ENCODE peak calls at places on chromosomes 6 and 20, in five cellular contexts. E, U, N, M and G are unnamed samples.

GRCh38 chr6:105500693-105501092 is 97.8 kb upstream of the PREP start:
- DNase-seq in E (no peak), N (no peak), M (no peak), U (no peak), G (no peak)

GRCh38 chr6:21138359-21139094 is 455.0 kb upstream of the SOX4 start:
- DNase-seq in U (no peak), E (no peak), M (no peak), N (no peak), G (no peak)

GRCh38 chr6:168596316-168596715 is 155.3 kb downstream of the SMOC2 start:
- DNase-seq in E (no peak), U (no peak), N (no peak), M (no peak), G (no peak)

GRCh38 chr6:113182370-113183141 is 674.6 kb upstream of the MARCKS start:
- DNase-seq in E (no peak), M (no peak), U (peak), N (no peak), G (peak)

GRCh38 chr20:15708984-15709598 is 864.2 kb downstream of the KIF16B start:
- DNase-seq in N (no peak), E (no peak), U (no peak), M (peak), G (no peak)

GRCh38 chr6:14178083-14178445 is 60.5 kb downstream of the CD83 start:
- DNase-seq in M (no peak), U (no peak), E (no peak), N (no peak), G (no peak)

GRCh38 chr20:52652271-52652670 is 319.9 kb upstream of the TSHZ2 start:
- DNase-seq in U (no peak), E (no peak), M (no peak), N (no peak), G (no peak)

GRCh38 chr6:17354700-17355403 is 38.5 kb upstream of the CAP2 start:
- DNase-seq in E (no peak), M (no peak), U (peak), N (no peak), G (peak)

GRCh38 chr6:149457316-149457884 is 27.4 kb downstream of the ZC3H12D start:
- DNase-seq in U (peak), E (no peak), M (no peak), N (peak), G (no peak)

GRCh38 chr6:10397756-10398438 is 17.0 kb downstream of the TFAP2A start:
- DNase-seq in U (no peak), M (no peak), N (no peak), E (no peak), G (no peak)

GRCh38 chr20:20368414-20369352 is 779 bp downstream of the INSM1 start:
- DNase-seq in N (no peak), E (no peak), M (no peak), U (no peak), G (no peak)

GRCh38 chr6:70108230-70108629 is 194.7 kb downstream of the COL9A1 start:
- DNase-seq in E (no peak), N (no peak), M (no peak), U (peak), G (peak)

GRCh38 chr6:169839029-169839481 is 87.6 kb downstream of the ERMARD start:
- DNase-seq in U (no peak), M (no peak), E (no peak), N (no peak), G (no peak)

GRCh38 chr20:39670987-39671386 is 708.8 kb downstream of the DHX35 start:
- DNase-seq in N (no peak), E (no peak), U (no peak), M (no peak), G (no peak)

GRCh38 chr6:156919819-156920379 is 142.7 kb downstream of the ARID1B start:
- DNase-seq in M (no peak), N (no peak), E (no peak), U (no peak), G (no peak)

GRCh38 chr6:37103169-37104039 is 66.5 kb upstream of the PIM1 start:
- DNase-seq in N (peak), M (peak), E (no peak), U (no peak), G (no peak)

GRCh38 chr6:33787336-33787953 is 1.5 kb downstream of the LEMD2 start:
- DNase-seq in M (no peak), E (no peak), U (peak), N (no peak), G (no peak)

GRCh38 chr6:39980839-39981580 is 46.7 kb upstream of the MOCS1 start:
- DNase-seq in E (no peak), N (no peak), U (peak), M (peak), G (peak)

GRCh38 chr20:34886122-34886521 is 9.7 kb downstream of the ACSS2 start:
- DNase-seq in N (no peak), E (no peak), U (no peak), M (no peak), G (no peak)

GRCh38 chr6:35258858-35259193 is 709 bp upstream of the ZNF76 start:
- DNase-seq in M (peak), U (peak), E (peak), N (no peak), G (peak)

GRCh38 chr6:328184-328670 is 35.9 kb downstream of the DUSP22 start:
- DNase-seq in E (no peak), N (peak), U (peak), M (peak), G (peak)

GRCh38 chr6:3417473-3417872 is 39.4 kb downstream of the SLC22A23 start:
- DNase-seq in M (no peak), U (no peak), E (no peak), N (no peak), G (no peak)

GRCh38 chr6:3418521-3419060 is 38.3 kb downstream of the SLC22A23 start:
- DNase-seq in E (no peak), U (peak), N (no peak), M (no peak), G (no peak)

GRCh38 chr6:3421145-3421544 is 35.7 kb downstream of the SLC22A23 start:
- DNase-seq in E (no peak), U (no peak), N (no peak), M (no peak), G (no peak)

GRCh38 chr6:3421763-3422456 is 34.9 kb downstream of the SLC22A23 start:
- DNase-seq in M (no peak), N (no peak), U (peak), E (no peak), G (peak)

DNA sequence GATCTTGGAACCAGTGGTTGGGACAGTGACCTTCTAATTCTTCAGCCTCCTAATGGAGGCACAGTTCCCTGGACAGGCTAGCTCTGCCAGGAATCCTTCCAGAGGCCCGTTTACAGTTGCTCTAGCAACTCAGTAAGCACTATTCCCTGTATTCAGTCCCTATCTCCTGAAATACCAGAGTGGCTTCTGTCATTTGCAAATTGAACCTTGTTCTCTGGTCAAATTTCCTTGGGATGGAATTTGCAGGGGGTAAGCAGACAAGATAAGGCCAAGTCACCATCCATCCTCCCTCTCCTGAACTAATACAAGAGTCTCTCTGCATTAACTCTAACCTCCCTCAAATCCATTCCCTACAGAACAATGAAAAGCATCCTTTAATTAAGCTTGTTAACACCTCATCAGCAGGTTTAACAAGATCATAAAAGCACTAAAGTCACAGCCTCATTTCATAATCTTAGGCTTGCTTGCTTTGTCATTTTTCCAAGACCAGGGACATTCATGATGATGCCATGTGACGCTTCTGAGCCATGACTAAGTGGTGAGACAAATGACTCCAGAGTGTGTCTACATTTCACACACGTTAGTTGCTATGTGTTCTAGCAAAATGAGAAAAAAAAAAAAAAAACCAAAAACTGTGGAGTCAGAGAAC is 37.1 kb downstream of the SLC22A23 start:
- DNase-seq in N (no peak), E (no peak), M (no peak), U (peak), G (peak)
- H3K4me3 ChIP-seq in N (no peak), E (no peak), M (no peak), U (no peak), G (no peak)

DNA sequence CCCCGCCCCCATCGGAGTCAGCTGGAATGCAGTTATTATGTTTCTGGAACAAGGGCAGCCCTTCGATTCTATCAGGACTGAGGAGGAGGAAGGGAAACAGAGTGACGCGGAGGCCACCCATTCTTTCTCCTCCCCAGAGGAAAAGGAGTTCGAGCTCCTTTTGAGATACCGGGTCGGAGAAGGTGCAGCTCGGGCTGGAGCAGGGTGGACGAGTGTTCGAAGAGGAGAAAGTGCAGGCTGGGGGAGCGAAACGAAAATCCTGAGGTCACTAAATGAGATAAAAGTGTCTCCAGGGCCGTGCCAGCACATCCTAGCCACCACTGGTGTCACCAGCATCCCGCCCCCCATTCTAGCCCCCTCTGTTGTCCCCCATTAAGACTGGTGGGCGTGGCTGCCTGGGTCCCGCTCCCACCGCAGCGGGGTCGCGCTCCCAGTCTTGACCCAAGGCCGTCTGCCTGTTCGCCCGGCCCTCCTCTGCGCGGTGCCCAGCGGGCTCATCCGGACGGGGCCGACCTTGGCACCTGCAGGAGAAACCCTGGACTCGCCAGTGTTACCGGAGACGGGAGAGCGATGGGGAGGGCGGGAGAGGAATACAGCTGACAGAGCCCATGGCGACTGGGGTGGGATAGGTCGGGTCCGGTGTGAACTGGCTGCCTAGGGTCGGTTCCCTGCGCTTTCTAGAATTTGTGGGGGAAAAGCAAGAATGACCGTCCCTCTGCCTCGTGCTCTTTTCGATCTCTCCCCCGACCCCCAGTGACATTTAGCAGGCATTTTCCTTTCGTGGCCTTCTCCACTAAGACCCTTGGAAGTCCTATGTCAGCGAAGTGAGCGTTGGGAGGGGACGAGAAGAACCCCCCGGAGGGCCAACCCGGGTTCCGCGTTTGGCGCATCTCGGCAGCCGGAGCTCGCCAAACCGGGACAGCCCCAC is 16.2 kb downstream of the FOXA2 start:
- DNase-seq in M (no peak), E (no peak), N (no peak), U (no peak), G (no peak)
- TF ChIP-seq CTCF in M (no peak), E (no peak), N (no peak), U (no peak), G (no peak)

GRCh38 chr6:56399250-56399671 is 151.9 kb upstream of the COL21A1 start:
- DNase-seq in N (no peak), E (no peak), M (no peak), U (peak), G (no peak)
- H3K27ac ChIP-seq in N (no peak), E (no peak), M (no peak), U (no peak), G (no peak)

GRCh38 chr6:97497713-97498331 is 214.8 kb upstream of the MMS22L start:
- DNase-seq in M (peak), U (peak), E (peak), N (peak), G (peak)

GRCh38 chr6:97501875-97502274 is 218.9 kb upstream of the MMS22L start:
- DNase-seq in U (no peak), E (no peak), M (no peak), N (no peak), G (no peak)
- H3K4me3 ChIP-seq in U (no peak), E (no peak), M (no peak), N (no peak), G (no peak)

GRCh38 chr6:133184798-133185380 is 56.3 kb upstream of the EYA4 start:
- DNase-seq in U (peak), E (no peak), M (no peak), N (no peak), G (no peak)
- TF ChIP-seq CTCF in U (peak), E (no peak), M (peak), N (peak), G (peak)

GRCh38 chr6:147852772-147853171 is 344.3 kb downstream of the SAMD5 start:
- DNase-seq in M (no peak), E (no peak), N (no peak), U (peak), G (no peak)

GRCh38 chr6:147853574-147853973 is 345.1 kb downstream of the SAMD5 start:
- DNase-seq in U (no peak), N (no peak), E (no peak), M (no peak), G (no peak)

DNA sequence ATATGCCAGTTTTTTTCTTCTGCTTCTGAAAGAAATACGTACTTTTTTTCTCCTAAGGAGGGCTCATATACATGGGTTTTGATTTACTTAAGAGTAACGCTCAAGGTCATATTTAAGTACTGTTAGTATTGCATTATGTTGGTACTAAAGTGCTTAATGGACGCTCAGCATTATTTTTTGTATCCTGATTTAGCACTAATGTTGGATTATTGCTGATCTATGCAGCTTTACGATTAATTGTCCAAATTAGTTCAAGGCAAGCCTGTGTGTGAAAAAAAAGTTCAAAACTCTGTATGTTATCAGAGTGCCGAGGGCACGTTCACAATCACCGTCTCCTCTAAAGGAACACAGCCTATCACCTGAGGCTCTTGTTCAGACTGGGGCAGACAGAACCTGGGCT is 340.9 kb downstream of the SAMD5 start:
- DNase-seq in U (no peak), M (no peak), E (no peak), N (no peak), G (no peak)
- H3K27ac ChIP-seq in U (no peak), M (no peak), E (no peak), N (no peak), G (no peak)

GRCh38 chr6:100062621-100063020 is 68.6 kb upstream of the MCHR2 start:
- DNase-seq in U (no peak), E (no peak), N (no peak), M (no peak), G (no peak)

DNA sequence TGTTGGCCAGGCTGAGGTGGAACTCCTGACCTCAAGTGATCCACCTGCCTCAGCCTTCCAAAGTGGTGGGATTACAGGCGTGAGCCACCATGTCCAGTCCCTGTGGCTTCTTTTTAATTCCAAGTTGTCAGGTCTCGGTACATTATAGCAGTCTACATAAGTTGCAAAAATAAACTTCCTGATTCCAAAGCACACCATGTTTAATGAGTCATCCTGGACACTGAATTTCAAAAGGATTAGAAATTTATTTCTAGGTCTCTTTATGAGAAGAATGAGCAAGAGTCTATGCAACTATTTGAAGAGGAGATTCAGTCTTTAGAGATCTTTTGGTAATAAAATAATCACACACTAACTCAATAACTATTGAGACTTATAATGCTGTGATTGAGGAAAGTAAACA is 63.9 kb upstream of the MCHR2 start:
- DNase-seq in M (no peak), N (no peak), E (no peak), U (peak), G (no peak)
- H3K4me3 ChIP-seq in M (no peak), N (no peak), E (no peak), U (no peak), G (no peak)

GRCh38 chr20:48011025-48011424 is 225.7 kb upstream of the SULF2 start:
- DNase-seq in N (no peak), E (no peak), U (no peak), M (no peak), G (no peak)

GRCh38 chr20:48010623-48011022 is 225.3 kb upstream of the SULF2 start:
- DNase-seq in U (no peak), N (no peak), M (no peak), E (no peak), G (no peak)

GRCh38 chr20:48008850-48009535 is 223.7 kb upstream of the SULF2 start:
- DNase-seq in E (no peak), U (peak), N (no peak), M (no peak), G (no peak)

GRCh38 chr20:48015136-48015925 is 230.1 kb upstream of the SULF2 start:
- DNase-seq in U (peak), N (no peak), M (no peak), E (no peak), G (no peak)

GRCh38 chr20:48012401-48012974 is 227.2 kb upstream of the SULF2 start:
- DNase-seq in E (no peak), N (no peak), M (no peak), U (peak), G (peak)
- TF ChIP-seq CTCF in E (no peak), N (no peak), M (no peak), U (no peak), G (peak)

GRCh38 chr20:63253065-63253437 is 1.2 kb downstream of the NKAIN4 start:
- DNase-seq in E (no peak), M (no peak), U (no peak), N (no peak), G (no peak)

GRCh38 chr20:63249891-63250290 is 4.4 kb downstream of the NKAIN4 start:
- DNase-seq in E (no peak), N (no peak), M (no peak), U (no peak), G (no peak)

GRCh38 chr20:63254237-63254535 is at the start of gene NKAIN4:
- DNase-seq in U (no peak), N (no peak), M (no peak), E (no peak), G (no peak)

GRCh38 chr20:63253438-63254236 is 626 bp downstream of the NKAIN4 start:
- DNase-seq in N (no peak), M (no peak), E (no peak), U (no peak), G (no peak)

DNA sequence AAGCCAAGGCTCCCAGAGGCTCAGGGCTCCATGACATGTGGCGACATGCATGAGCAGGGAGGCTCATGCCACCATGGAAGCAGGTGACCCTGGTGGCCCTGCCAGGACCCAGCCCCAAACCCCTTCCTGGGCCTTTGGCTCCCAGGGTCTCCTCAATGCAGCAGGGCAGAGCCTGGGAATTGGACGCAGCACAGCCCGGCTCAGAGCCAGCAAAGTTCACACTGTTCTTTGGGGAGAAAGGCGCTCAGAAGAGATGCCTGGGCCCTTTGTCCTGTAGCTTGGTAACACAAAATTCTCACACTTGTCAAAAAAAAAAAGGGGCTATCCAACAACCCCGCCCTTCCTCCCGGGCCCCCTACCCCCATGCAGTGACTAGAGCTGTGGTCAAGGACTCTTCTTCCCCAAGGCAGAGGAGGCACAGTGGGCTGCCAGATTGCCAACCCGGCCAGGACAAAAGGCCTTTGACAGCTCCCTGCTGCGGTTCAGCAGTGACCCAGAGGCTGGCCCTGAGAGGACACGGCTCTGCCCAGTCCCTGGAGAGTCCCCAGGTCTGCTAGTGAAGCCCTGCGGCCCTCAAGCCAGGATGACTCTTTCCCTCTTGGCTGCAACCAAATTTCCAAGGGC is 2.0 kb downstream of the NKAIN4 start:
- DNase-seq in U (no peak), M (no peak), N (no peak), E (no peak), G (no peak)
- H3K27ac ChIP-seq in U (no peak), M (no peak), N (no peak), E (no peak), G (no peak)